ENCODE peak calls at places on chromosomes 6 and 20, in eight cellular contexts. S is stimulated activated CD8-positive, alpha-beta memory T cell treated with anti-CD3 and anti-CD28 coated beads, Interleukin-2, amount 100 ng/mL, for 1 hour; D is C1 segment of cervical spinal cord; X is adrenal gland; W is effector CD4-positive, alpha-beta T cell; C is hepatic stellate cell; F is AG08395; P is AG10803. H is an unnamed sample.

GRCh38 chr6:144217264-144217663 is 66.9 kb downstream of the STX11 start:
- DNase-seq in S (no peak), D (no peak), X (no peak), W (no peak), C (peak; percentile 54), F (peak; percentile 16), P (no peak), H (no peak)

GRCh38 chr6:107911711-107912110 is 46.3 kb downstream of the SEC63 start:
- DNase-seq in S (no peak), D (no peak), X (no peak), W (no peak), C (no peak), F (no peak), P (no peak), H (no peak)

GRCh38 chr20:22333885-22334545 is 250.4 kb downstream of the FOXA2 start:
- DNase-seq in S (no peak), D (peak; percentile 17), X (peak; percentile 53), W (no peak), C (peak; percentile 61), F (peak; percentile 79), P (peak; percentile 64), H (peak; percentile 25)

GRCh38 chr6:162195441-162195840 is 532.1 kb downstream of the PRKN start:
- DNase-seq in S (no peak), D (no peak), X (no peak), W (no peak), C (no peak), F (no peak), P (no peak), H (no peak)

GRCh38 chr20:36775196-36775595 is 1.6 kb upstream of the DSN1 start:
- DNase-seq in S (no peak), D (peak; percentile 5), X (no peak), W (no peak), C (no peak), F (no peak), P (no peak), H (peak; percentile 24)

GRCh38 chr6:32154514-32155161 is 697 bp downstream of the PPT2 start:
- DNase-seq in S (no peak), D (peak; percentile 63), X (peak; percentile 70), W (peak; percentile 52), C (peak; percentile 72), F (peak; percentile 75), P (peak; percentile 58), H (peak; percentile 49)

GRCh38 chr6:80605165-80605989 is 498.9 kb downstream of the BCKDHB start:
- DNase-seq in S (no peak), D (no peak), X (no peak), W (no peak), C (no peak), F (no peak), P (peak; percentile 25), H (peak; percentile 21)

GRCh38 chr6:51514396-51515051 is 572.9 kb downstream of the PKHD1 start:
- DNase-seq in S (no peak), D (no peak), X (no peak), W (no peak), C (no peak), F (no peak), P (peak; percentile 4), H (no peak)

GRCh38 chr6:82363368-82364086 is at the start of gene TPBG:
- DNase-seq in S (no peak), D (peak; percentile 16), X (peak; percentile 25), W (no peak), C (peak; percentile 79), F (peak; percentile 66), P (peak; percentile 71), H (no peak)

GRCh38 chr6:123263981-123264380 is 267.9 kb downstream of the CLVS2 start:
- DNase-seq in S (no peak), D (no peak), X (no peak), W (no peak), C (no peak), F (no peak), P (no peak), H (no peak)

GRCh38 chr20:3559637-3560036 is 88.8 kb downstream of the ATRN start:
- DNase-seq in S (no peak), D (no peak), X (no peak), W (no peak), C (no peak), F (no peak), P (no peak), H (no peak)